ENCODE peak calls at places on chromosome 3, in ten cellular contexts. One of them, this sample, is unnamed.
A peak's percentile ranks its signal among the peaks of the same experiment; 100 is the strongest.

GRCh38 chr3:34419801-34420200 is 621.4 kb downstream of the PDCD6IP start:
- DNase-seq in KBM-7: peak; percentile 9
- DNase-seq in natural killer cell treated with Interleukin-12 subunit alpha and Interleukin-12 subunit beta and Interleukin-15 and Interleukin-18, amount 100 ng/mL, for 72 hours: no peak
- DNase-seq in NCI-H2081: no peak
- DNase-seq in iris pigment epithelial cell: no peak
- DNase-seq in stimulated activated effector memory CD8-positive, alpha-beta T cell treated with anti-CD3 and anti-CD28 coated beads, Interleukin-12 subunit alpha, Interleukin-12 subunit beta, amount 100 ng/mL, for 72 hours: no peak
- DNase-seq in DMS153: no peak
- DNase-seq in GM13977: no peak
- DNase-seq in H9: peak; percentile 28
- DNase-seq in endothelial cell: peak; percentile 29
- DNase-seq in this sample: no peak

GRCh38 chr3:36681867-36682266 is 82.5 kb downstream of the DCLK3 start:
- DNase-seq in DMS153: no peak
- DNase-seq in natural killer cell treated with Interleukin-12 subunit alpha and Interleukin-12 subunit beta and Interleukin-15 and Interleukin-18, amount 100 ng/mL, for 72 hours: no peak
- DNase-seq in stimulated activated effector memory CD8-positive, alpha-beta T cell treated with anti-CD3 and anti-CD28 coated beads, Interleukin-12 subunit alpha, Interleukin-12 subunit beta, amount 100 ng/mL, for 72 hours: no peak
- DNase-seq in NCI-H2081: no peak
- DNase-seq in GM13977: no peak
- DNase-seq in H9: no peak
- DNase-seq in iris pigment epithelial cell: no peak
- DNase-seq in KBM-7: peak; percentile 81
- DNase-seq in endothelial cell: no peak
- DNase-seq in this sample: no peak

GRCh38 chr3:24365168-24365567 is 129.5 kb downstream of the THRB start:
- DNase-seq in iris pigment epithelial cell: peak; percentile 94
- DNase-seq in KBM-7: no peak
- DNase-seq in stimulated activated effector memory CD8-positive, alpha-beta T cell treated with anti-CD3 and anti-CD28 coated beads, Interleukin-12 subunit alpha, Interleukin-12 subunit beta, amount 100 ng/mL, for 72 hours: no peak
- DNase-seq in GM13977: no peak
- DNase-seq in H9: no peak
- DNase-seq in natural killer cell treated with Interleukin-12 subunit alpha and Interleukin-12 subunit beta and Interleukin-15 and Interleukin-18, amount 100 ng/mL, for 72 hours: no peak
- DNase-seq in DMS153: no peak
- DNase-seq in NCI-H2081: peak; percentile 43
- DNase-seq in endothelial cell: no peak
- DNase-seq in this sample: no peak

GRCh38 chr3:159130108-159130507 is 328.3 kb downstream of the MFSD1 start:
- DNase-seq in DMS153: no peak
- DNase-seq in NCI-H2081: no peak
- DNase-seq in stimulated activated effector memory CD8-positive, alpha-beta T cell treated with anti-CD3 and anti-CD28 coated beads, Interleukin-12 subunit alpha, Interleukin-12 subunit beta, amount 100 ng/mL, for 72 hours: no peak
- DNase-seq in KBM-7: no peak
- DNase-seq in natural killer cell treated with Interleukin-12 subunit alpha and Interleukin-12 subunit beta and Interleukin-15 and Interleukin-18, amount 100 ng/mL, for 72 hours: no peak
- DNase-seq in endothelial cell: peak; percentile 14
- DNase-seq in GM13977: no peak
- DNase-seq in H9: peak; percentile 44
- DNase-seq in iris pigment epithelial cell: peak; percentile 74
- DNase-seq in this sample: no peak

GRCh38 chr3:10279384-10280176 is 13.2 kb downstream of the GHRL start:
- DNase-seq in GM13977: no peak
- DNase-seq in NCI-H2081: no peak
- DNase-seq in DMS153: no peak
- DNase-seq in H9: no peak
- DNase-seq in natural killer cell treated with Interleukin-12 subunit alpha and Interleukin-12 subunit beta and Interleukin-15 and Interleukin-18, amount 100 ng/mL, for 72 hours: no peak
- DNase-seq in stimulated activated effector memory CD8-positive, alpha-beta T cell treated with anti-CD3 and anti-CD28 coated beads, Interleukin-12 subunit alpha, Interleukin-12 subunit beta, amount 100 ng/mL, for 72 hours: no peak
- DNase-seq in KBM-7: no peak
- DNase-seq in iris pigment epithelial cell: no peak
- DNase-seq in endothelial cell: no peak
- DNase-seq in this sample: no peak

GRCh38 chr3:123202451-123202850 is 708 bp downstream of the SEC22A start:
- DNase-seq in NCI-H2081: no peak
- DNase-seq in natural killer cell treated with Interleukin-12 subunit alpha and Interleukin-12 subunit beta and Interleukin-15 and Interleukin-18, amount 100 ng/mL, for 72 hours: no peak
- DNase-seq in stimulated activated effector memory CD8-positive, alpha-beta T cell treated with anti-CD3 and anti-CD28 coated beads, Interleukin-12 subunit alpha, Interleukin-12 subunit beta, amount 100 ng/mL, for 72 hours: no peak
- DNase-seq in GM13977: no peak
- DNase-seq in endothelial cell: peak; percentile 7
- DNase-seq in DMS153: no peak
- DNase-seq in iris pigment epithelial cell: peak; percentile 15
- DNase-seq in KBM-7: peak; percentile 28
- DNase-seq in H9: peak; percentile 38
- DNase-seq in this sample: no peak

GRCh38 chr3:58308728-58309127 is 2.4 kb downstream of the HTD2 start:
- DNase-seq in H9: no peak
- DNase-seq in GM13977: no peak
- DNase-seq in endothelial cell: no peak
- DNase-seq in stimulated activated effector memory CD8-positive, alpha-beta T cell treated with anti-CD3 and anti-CD28 coated beads, Interleukin-12 subunit alpha, Interleukin-12 subunit beta, amount 100 ng/mL, for 72 hours: no peak
- DNase-seq in natural killer cell treated with Interleukin-12 subunit alpha and Interleukin-12 subunit beta and Interleukin-15 and Interleukin-18, amount 100 ng/mL, for 72 hours: no peak
- DNase-seq in iris pigment epithelial cell: peak; percentile 17
- DNase-seq in KBM-7: no peak
- DNase-seq in DMS153: no peak
- DNase-seq in NCI-H2081: no peak
- DNase-seq in this sample: no peak

GRCh38 chr3:72310028-72310987 is 525.4 kb upstream of the PROK2 start:
- DNase-seq in GM13977: peak; percentile 77
- DNase-seq in H9: no peak
- DNase-seq in DMS153: peak; percentile 90
- DNase-seq in endothelial cell: peak; percentile 40
- DNase-seq in iris pigment epithelial cell: peak; percentile 62
- DNase-seq in stimulated activated effector memory CD8-positive, alpha-beta T cell treated with anti-CD3 and anti-CD28 coated beads, Interleukin-12 subunit alpha, Interleukin-12 subunit beta, amount 100 ng/mL, for 72 hours: no peak
- DNase-seq in NCI-H2081: peak; percentile 74
- DNase-seq in natural killer cell treated with Interleukin-12 subunit alpha and Interleukin-12 subunit beta and Interleukin-15 and Interleukin-18, amount 100 ng/mL, for 72 hours: no peak
- DNase-seq in KBM-7: peak; percentile 97
- DNase-seq in this sample: peak; percentile 45

GRCh38 chr3:59820352-59820934 is 770.6 kb upstream of the CFAP20DC start:
- DNase-seq in H9: no peak
- DNase-seq in DMS153: no peak
- DNase-seq in endothelial cell: no peak
- DNase-seq in NCI-H2081: no peak
- DNase-seq in GM13977: no peak
- DNase-seq in natural killer cell treated with Interleukin-12 subunit alpha and Interleukin-12 subunit beta and Interleukin-15 and Interleukin-18, amount 100 ng/mL, for 72 hours: no peak
- DNase-seq in stimulated activated effector memory CD8-positive, alpha-beta T cell treated with anti-CD3 and anti-CD28 coated beads, Interleukin-12 subunit alpha, Interleukin-12 subunit beta, amount 100 ng/mL, for 72 hours: no peak
- DNase-seq in KBM-7: no peak
- DNase-seq in iris pigment epithelial cell: no peak
- DNase-seq in this sample: no peak

GRCh38 chr3:18716101-18716500 is 291.0 kb upstream of the SATB1 start:
- DNase-seq in stimulated activated effector memory CD8-positive, alpha-beta T cell treated with anti-CD3 and anti-CD28 coated beads, Interleukin-12 subunit alpha, Interleukin-12 subunit beta, amount 100 ng/mL, for 72 hours: peak; percentile 49
- DNase-seq in iris pigment epithelial cell: no peak
- DNase-seq in GM13977: no peak
- DNase-seq in natural killer cell treated with Interleukin-12 subunit alpha and Interleukin-12 subunit beta and Interleukin-15 and Interleukin-18, amount 100 ng/mL, for 72 hours: no peak
- DNase-seq in DMS153: no peak
- DNase-seq in endothelial cell: no peak
- DNase-seq in NCI-H2081: no peak
- DNase-seq in KBM-7: no peak
- DNase-seq in H9: no peak
- DNase-seq in this sample: no peak